ENCODE peak calls at places on chromosomes 11 and 22, in four cellular contexts. U, S, B and D are unnamed samples.

GRCh38 chr22:42959472-42960145 is 55.3 kb downstream of the PACSIN2 start:
- DNase-seq in U (peak), S (peak), B (no peak), D (peak)

GRCh38 chr11:102345923-102346322 is 1.1 kb upstream of the BIRC2 start:
- DNase-seq in U (peak), S (no peak), B (no peak), D (peak)

GRCh38 chr11:93591247-93591898 is 48.2 kb upstream of the SMCO4 start:
- DNase-seq in U (peak), S (no peak), B (no peak), D (peak)

GRCh38 chr11:96001037-96001436 is 77.1 kb upstream of the MTMR2 start:
- DNase-seq in U (no peak), S (no peak), B (no peak), D (no peak)

GRCh38 chr11:124746621-124747243 is 5.3 kb downstream of the VSIG2 start:
- DNase-seq in U (peak), S (peak), B (peak), D (peak)

GRCh38 chr11:2582436-2582931 is 117.3 kb downstream of the KCNQ1OT1 start:
- DNase-seq in U (no peak), S (no peak), B (no peak), D (no peak)

GRCh38 chr11:24575392-24575791 is 78.5 kb downstream of the LUZP2 start:
- DNase-seq in U (no peak), S (no peak), B (no peak), D (no peak)

GRCh38 chr11:33633251-33634003 is 67.2 kb downstream of the C11orf91 start:
- DNase-seq in U (no peak), S (peak), B (peak), D (peak)

GRCh38 chr22:24155597-24156145 is 25.6 kb upstream of the SUSD2 start:
- DNase-seq in U (no peak), S (peak), B (no peak), D (peak)

GRCh38 chr11:32893091-32893946 is 708 bp downstream of the QSER1 start:
- DNase-seq in U (peak), S (peak), B (no peak), D (peak)

GRCh38 chr22:42180349-42180842 is 49.8 kb upstream of the CYP2D6 start:
- DNase-seq in U (peak), S (no peak), B (no peak), D (no peak)

GRCh38 chr11:120055646-120056045 is 82.3 kb downstream of the TRIM29 start:
- DNase-seq in U (no peak), S (no peak), B (no peak), D (no peak)

GRCh38 chr11:38824573-38824972 is 2226.5 kb upstream of the RAG2 start:
- DNase-seq in U (peak), S (no peak), B (no peak), D (peak)

GRCh38 chr11:72641522-72641899 is 32.7 kb downstream of the PDE2A start:
- DNase-seq in U (no peak), S (no peak), B (no peak), D (no peak)

GRCh38 chr11:22928207-22928917 is 68.1 kb upstream of the CCDC179 start:
- DNase-seq in U (no peak), S (no peak), B (no peak), D (no peak)

GRCh38 chr11:73217131-73217809 is 811 bp upstream of the P2RY2 start:
- DNase-seq in U (peak), S (no peak), B (no peak), D (no peak)

GRCh38 chr22:16563555-16564520 is 28.8 kb downstream of the CCT8L2 start:
- DNase-seq in U (no peak), S (no peak), B (no peak), D (no peak)

GRCh38 chr11:5303643-5304042 is 1.9 kb upstream of the OR51B4 start:
- DNase-seq in U (no peak), S (no peak), B (no peak), D (no peak)

GRCh38 chr22:42511401-42511891 is 8.2 kb downstream of the RRP7A start:
- DNase-seq in U (no peak), S (no peak), B (no peak), D (no peak)

DNA sequence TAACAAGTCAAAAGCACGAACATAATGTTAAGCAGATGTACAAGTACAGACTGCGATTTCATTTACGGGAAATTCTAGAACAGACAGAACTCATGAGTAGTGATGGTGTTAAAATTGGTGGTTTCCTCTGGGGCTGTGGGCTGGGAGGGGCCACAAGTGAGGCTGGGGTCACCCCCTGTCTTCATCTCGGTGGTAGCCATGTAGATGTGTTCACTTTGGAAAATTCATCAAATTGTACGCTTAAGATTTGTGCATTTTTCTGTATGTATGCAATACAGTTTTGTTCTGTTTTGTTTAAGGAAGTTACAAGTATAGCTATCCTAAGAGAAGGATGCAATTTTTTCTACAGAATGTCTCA is 504 bp upstream of the ASCC2 start:
- DNase-seq in U (no peak), S (no peak), B (no peak), D (no peak)
- H3K27ac ChIP-seq in U (peak), S (peak), B (no peak), D (peak)

GRCh38 chr11:16750417-16750816 is 12.0 kb downstream of the C11orf58 start:
- DNase-seq in U (no peak), S (no peak), B (no peak), D (no peak)

GRCh38 chr11:16745950-16746349 is 7.5 kb downstream of the C11orf58 start:
- DNase-seq in U (no peak), S (no peak), B (no peak), D (no peak)

GRCh38 chr11:16744128-16744725 is 5.8 kb downstream of the C11orf58 start:
- DNase-seq in U (peak), S (no peak), B (no peak), D (no peak)

GRCh38 chr11:16749666-16750065 is 11.2 kb downstream of the C11orf58 start:
- DNase-seq in U (no peak), S (no peak), B (no peak), D (no peak)

GRCh38 chr11:16749092-16749491 is 10.6 kb downstream of the C11orf58 start:
- DNase-seq in U (no peak), S (no peak), B (no peak), D (no peak)
- TF ChIP-seq RNF2 in U (no peak), S (no peak), B (no peak), D (no peak)

DNA sequence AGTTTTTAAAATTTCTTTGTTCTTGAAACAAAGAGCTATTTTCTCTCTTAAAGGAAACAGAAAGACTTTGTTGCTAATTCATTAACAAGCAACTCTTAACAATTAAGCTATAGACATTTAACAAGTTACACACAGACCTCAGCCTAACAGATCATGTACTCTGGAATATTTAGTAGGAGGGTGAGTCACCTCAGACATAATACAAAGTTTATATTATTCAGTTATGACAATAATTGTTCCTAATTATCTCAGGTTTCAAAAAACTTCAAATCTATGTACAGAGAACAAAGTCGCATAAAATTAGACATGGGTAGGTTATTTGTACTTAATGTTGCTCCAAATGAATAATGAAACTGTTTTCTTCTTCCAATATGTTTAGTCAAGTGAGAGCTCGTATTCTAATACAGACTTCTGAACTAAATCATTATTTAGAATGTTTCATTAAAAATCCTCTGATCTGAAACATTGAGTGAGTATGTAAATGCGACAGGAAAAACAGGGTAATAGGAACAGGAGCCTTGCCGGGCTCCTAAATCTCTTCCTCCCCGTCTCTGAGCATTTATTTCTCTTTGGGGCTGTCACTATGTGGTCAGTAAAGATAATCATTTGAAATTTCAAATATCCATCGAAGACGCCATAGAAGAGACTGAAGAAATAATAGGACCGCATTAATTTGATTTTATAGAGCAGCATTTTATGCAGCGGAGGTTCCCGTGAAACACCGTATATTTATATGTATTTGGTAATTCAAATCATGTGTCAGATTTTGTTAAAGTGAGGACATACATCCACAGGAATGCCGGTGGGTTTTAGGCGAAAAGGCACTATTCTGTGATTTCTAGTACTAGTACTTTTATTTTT is 8.7 kb upstream of the BARX2 start:
- DNase-seq in U (no peak), S (no peak), B (no peak), D (no peak)
- H3K27ac ChIP-seq in U (no peak), S (no peak), B (no peak), D (no peak)

GRCh38 chr11:69074375-69074774 is 25.6 kb downstream of the TPCN2 start:
- DNase-seq in U (peak), S (no peak), B (no peak), D (no peak)

GRCh38 chr11:69074786-69075185 is 26.1 kb downstream of the TPCN2 start:
- DNase-seq in U (no peak), S (no peak), B (no peak), D (no peak)

GRCh38 chr11:69076129-69076791 is 27.5 kb downstream of the TPCN2 start:
- DNase-seq in U (no peak), S (no peak), B (no peak), D (no peak)

GRCh38 chr11:69073445-69073844 is 24.7 kb downstream of the TPCN2 start:
- DNase-seq in U (peak), S (no peak), B (no peak), D (no peak)

DNA sequence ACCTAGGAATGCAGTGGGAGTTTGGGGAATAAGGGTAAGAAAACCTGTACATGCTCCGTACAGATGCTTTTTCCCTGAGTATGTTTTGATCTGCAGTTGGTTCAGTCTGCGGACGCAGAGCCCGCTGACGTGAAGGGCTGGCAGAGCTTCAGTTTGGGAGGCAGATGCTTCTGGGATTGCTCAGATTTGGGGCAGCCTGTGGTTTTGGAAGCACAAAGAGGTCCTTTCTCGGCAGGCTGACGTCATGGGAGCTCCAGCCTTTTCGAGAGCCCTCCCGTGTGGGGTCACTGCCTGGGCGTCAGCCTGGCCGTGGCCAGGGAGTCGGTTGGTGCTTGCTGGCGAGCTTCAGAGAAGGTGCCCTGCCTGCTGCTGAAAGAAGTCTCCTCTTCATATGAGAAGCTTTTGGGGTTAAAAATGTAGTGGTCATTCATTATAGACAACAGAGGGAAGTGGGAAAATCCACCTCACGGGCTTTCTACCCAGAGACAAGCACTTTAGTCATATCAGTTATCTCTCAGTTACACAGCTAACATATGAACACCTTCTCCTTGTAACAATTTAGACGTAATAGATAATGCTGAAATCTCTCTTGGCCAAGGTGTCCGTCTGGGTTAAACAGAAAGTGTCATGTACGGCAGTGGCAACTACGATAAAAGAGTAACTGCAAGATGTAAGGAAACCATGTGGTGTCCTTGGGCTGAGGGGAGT is 26.8 kb downstream of the TPCN2 start:
- DNase-seq in U (peak), S (no peak), B (no peak), D (no peak)
- TF ChIP-seq RNF2 in U (no peak), S (no peak), B (no peak), D (no peak)

GRCh38 chr11:17076517-17077239 is 789 bp downstream of the RPS13 start:
- DNase-seq in U (peak), S (no peak), B (no peak), D (no peak)
- H3K27ac ChIP-seq in U (peak), S (peak), B (peak), D (peak)

GRCh38 chr11:35526370-35526792 is 965 bp upstream of the PAMR1 start:
- DNase-seq in U (peak), S (no peak), B (no peak), D (no peak)
- TF ChIP-seq RNF2 in U (no peak), S (no peak), B (no peak), D (no peak)

GRCh38 chr22:49967333-49968241 is 7.0 kb downstream of the PIM3 start:
- DNase-seq in U (no peak), S (no peak), B (no peak), D (peak)
- H3K27ac ChIP-seq in U (peak), S (no peak), B (no peak), D (peak)

GRCh38 chr11:20474951-20475517 is 87.5 kb downstream of the PRMT3 start:
- DNase-seq in U (no peak), S (no peak), B (no peak), D (no peak)
- TF ChIP-seq RNF2 in U (no peak), S (no peak), B (no peak), D (no peak)

DNA sequence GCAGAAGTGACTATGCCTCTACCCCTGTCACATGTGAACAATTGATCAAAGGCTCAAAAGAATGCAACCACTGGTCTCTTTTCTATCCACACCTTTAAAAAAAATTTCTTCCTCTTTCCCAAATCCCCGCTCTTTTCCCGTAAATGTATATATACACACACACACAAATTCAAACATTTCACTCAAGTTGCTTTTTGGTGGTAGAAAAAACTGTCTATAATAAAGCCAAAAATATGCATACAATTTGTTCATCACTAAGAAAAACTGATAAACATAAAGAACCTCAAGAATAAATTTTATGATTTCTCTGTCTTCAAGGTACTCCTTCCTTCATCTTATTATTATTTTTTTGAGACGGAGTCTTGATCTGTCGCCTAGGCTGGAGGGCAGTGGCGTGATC is 5.6 kb downstream of the SMC1B start:
- DNase-seq in U (no peak), S (no peak), B (no peak), D (no peak)
- H3K27ac ChIP-seq in U (no peak), S (no peak), B (no peak), D (no peak)

GRCh38 chr22:20430641-20431519 is 6.7 kb downstream of the SCARF2 start:
- DNase-seq in U (no peak), S (peak), B (no peak), D (no peak)
- TF ChIP-seq RNF2 in U (no peak), S (no peak), B (no peak), D (no peak)